ENCODE peak calls at places on chromosomes 16 and 17, in four cellular contexts. Q, W, Z and Y are unnamed samples.

GRCh38 chr17:49969134-49969759 is at the start of gene DLX4:
- DNase-seq in W (no peak), Z (no peak), Q (no peak), Y (peak)

GRCh38 chr16:69935740-69936139 is 15.4 kb upstream of the CLEC18A start:
- DNase-seq in W (no peak), Q (no peak), Z (no peak), Y (no peak)

GRCh38 chr17:82356845-82357355 is 2.1 kb upstream of the TEX19 start:
- DNase-seq in W (no peak), Q (no peak), Z (peak), Y (peak)

GRCh38 chr16:24736758-24737157 is 7.3 kb downstream of the TNRC6A start:
- DNase-seq in W (no peak), Q (no peak), Z (no peak), Y (no peak)

GRCh38 chr16:17301593-17302135 is 169.1 kb downstream of the XYLT1 start:
- DNase-seq in W (no peak), Q (no peak), Z (no peak), Y (peak)

GRCh38 chr17:47693667-47694017 is 319 bp upstream of the TBKBP1 start:
- DNase-seq in Q (no peak), W (no peak), Z (peak), Y (no peak)

GRCh38 chr17:39607851-39608130 is at the start of gene NEUROD2:
- DNase-seq in W (no peak), Q (no peak), Z (no peak), Y (no peak)

GRCh38 chr16:14566599-14566998 is 63.5 kb downstream of the PARN start:
- DNase-seq in Q (no peak), W (no peak), Z (no peak), Y (no peak)

GRCh38 chr16:67936124-67936875 is at the start of gene PSMB10:
- DNase-seq in Q (peak), W (peak), Z (peak), Y (no peak)

GRCh38 chr17:17783121-17783824 is 53.5 kb downstream of the SREBF1 start:
- DNase-seq in W (no peak), Q (peak), Z (peak), Y (peak)

GRCh38 chr16:457732-458400 is 32.4 kb downstream of the RAB11FIP3 start:
- DNase-seq in Q (peak), W (no peak), Z (no peak), Y (no peak)